ENCODE peak calls at places on chromosomes 5 and 9, in six cellular contexts. X is IMR-90, A is mesenchymal stem cell, I is H1, D is mesendoderm, C is trophoblast cell. Z is an unnamed sample.

GRCh38 chr5:127746756-127747155 is 43.6 kb downstream of the CCDC192 start:
- DNase-seq in X (peak), C (peak), A (peak), D (no peak), I (no peak), Z (no peak)

GRCh38 chr5:172437445-172438303 is 16.7 kb downstream of the SH3PXD2B start:
- DNase-seq in I (no peak), A (peak), X (peak), D (no peak), C (peak), Z (no peak)

GRCh38 chr9:12538842-12539584 is 154.2 kb upstream of the TYRP1 start:
- DNase-seq in I (no peak), X (no peak), C (no peak), A (no peak), D (no peak), Z (no peak)

GRCh38 chr5:40627708-40628107 is 52.0 kb upstream of the PTGER4 start:
- DNase-seq in D (no peak), I (no peak), X (peak), C (no peak), A (peak), Z (no peak)

GRCh38 chr5:96320797-96321196 is 112.3 kb downstream of the PCSK1 start:
- DNase-seq in D (no peak), A (no peak), X (peak), I (no peak), C (no peak), Z (no peak)

GRCh38 chr5:78377056-78377717 is 16.8 kb downstream of the SCAMP1 start:
- DNase-seq in D (no peak), I (no peak), X (peak), A (no peak), C (no peak), Z (no peak)

GRCh38 chr9:76756273-76756650 is 8.0 kb upstream of the PCA3 start:
- DNase-seq in D (peak), A (no peak), X (peak), I (peak), C (peak), Z (peak)

GRCh38 chr5:138663009-138663408 is 87.8 kb upstream of the HSPA9 start:
- DNase-seq in C (no peak), A (no peak), I (no peak), X (no peak), D (no peak), Z (no peak)

GRCh38 chr5:141338538-141339306 is at the start of gene PCDHGA2:
- DNase-seq in D (peak), A (no peak), C (no peak), I (no peak), X (peak), Z (no peak)

GRCh38 chr9:7028591-7028990 is 270.8 kb downstream of the KDM4C start:
- DNase-seq in A (no peak), C (no peak), X (peak), I (no peak), D (no peak), Z (no peak)

GRCh38 chr9:124852121-124852828 is 985 bp upstream of the WDR38 start:
- DNase-seq in A (no peak), C (no peak), D (no peak), I (no peak), X (no peak), Z (no peak)

GRCh38 chr5:7629559-7629958 is 221.4 kb downstream of the CFAP90 start:
- DNase-seq in C (no peak), X (no peak), D (no peak), A (no peak), I (no peak), Z (no peak)

GRCh38 chr9:79173932-79174331 is 397.8 kb upstream of the TLE4 start:
- DNase-seq in X (peak), D (no peak), I (no peak), C (no peak), A (peak), Z (no peak)

GRCh38 chr5:95081500-95082355 is 203.2 kb downstream of the MCTP1 start:
- DNase-seq in C (peak), D (peak), I (no peak), A (peak), X (peak), Z (peak)

GRCh38 chr5:96329886-96330531 is 103.0 kb downstream of the PCSK1 start:
- DNase-seq in A (no peak), D (no peak), C (no peak), X (no peak), I (no peak), Z (no peak)

GRCh38 chr9:117303643-117304230 is 111.1 kb downstream of the ASTN2 start:
- DNase-seq in C (no peak), A (no peak), X (no peak), I (no peak), D (no peak), Z (no peak)

GRCh38 chr5:132237141-132237540 is 9.5 kb upstream of the P4HA2 start:
- DNase-seq in A (peak), D (peak), C (no peak), I (no peak), X (peak), Z (no peak)

GRCh38 chr5:158172005-158172404 is 313.1 kb upstream of the CLINT1 start:
- DNase-seq in C (no peak), I (no peak), D (no peak), X (no peak), A (no peak), Z (no peak)

GRCh38 chr5:168314735-168315411 is 23.4 kb downstream of the WWC1 start:
- DNase-seq in C (peak), X (peak), A (peak), D (peak), I (no peak), Z (no peak)

GRCh38 chr9:81565144-81565543 is 124.2 kb downstream of the TLE1 start:
- DNase-seq in X (no peak), C (no peak), I (no peak), A (no peak), D (no peak), Z (no peak)

GRCh38 chr9:92807757-92808725 is 43.4 kb upstream of the BICD2 start:
- DNase-seq in X (no peak), C (peak), D (no peak), I (no peak), A (no peak), Z (no peak)

DNA sequence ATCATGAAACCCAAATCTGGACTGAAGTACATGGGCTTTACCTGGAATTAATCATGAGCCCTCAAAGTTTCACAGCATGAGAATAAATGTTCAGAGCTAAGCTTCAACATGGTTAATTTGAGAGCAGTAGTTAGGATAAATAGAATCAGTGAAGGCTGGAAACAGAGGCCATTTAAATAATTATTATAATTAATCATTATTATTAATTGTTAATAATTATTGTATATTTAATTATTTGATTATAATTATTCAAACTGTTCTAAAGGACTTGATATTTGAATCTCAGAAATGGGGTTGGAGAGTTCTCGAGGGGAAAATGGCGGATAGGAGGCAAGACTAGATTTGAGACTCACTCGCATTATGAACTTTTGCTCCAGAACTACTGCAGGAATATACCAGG is 119.6 kb upstream of the ITGA1 start:
- DNase-seq in A (no peak), C (no peak), I (no peak), X (no peak), D (no peak), Z (no peak)
- H4K8ac ChIP-seq in A (no peak), C (no peak), I (no peak), X (no peak), D (no peak), Z (no peak)

DNA sequence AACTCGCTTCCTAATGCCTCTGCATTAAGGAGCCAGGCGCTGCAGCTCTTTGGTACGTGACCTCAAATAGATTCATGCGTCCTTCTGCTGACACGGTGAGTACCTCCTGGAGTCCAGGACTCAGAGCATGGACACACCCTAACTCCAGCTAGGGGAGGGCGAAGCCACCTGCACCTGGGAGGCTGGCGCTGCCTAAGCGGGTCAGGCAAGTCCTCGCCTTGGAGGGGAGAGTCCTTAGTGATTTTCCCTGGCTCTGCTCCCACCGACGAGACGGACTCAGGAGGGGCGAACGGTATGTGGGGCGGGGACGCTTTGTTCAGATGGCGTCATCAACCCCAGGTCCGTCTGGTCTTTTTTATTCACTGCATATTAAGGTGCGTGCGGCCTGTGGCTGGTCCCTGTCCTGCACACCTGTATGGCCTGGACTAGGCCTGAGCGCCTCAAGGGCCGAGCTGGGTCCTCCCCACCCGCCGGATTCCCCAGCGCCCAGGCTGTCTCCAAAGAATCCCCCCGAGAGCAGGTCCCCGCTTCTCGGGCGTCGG is 50.3 kb downstream of the NSUN2 start:
- DNase-seq in I (no peak), A (no peak), C (no peak), X (no peak), D (no peak), Z (no peak)
- H3K4me3 ChIP-seq in I (peak), A (peak), C (no peak), X (peak), D (no peak), Z (peak)

DNA sequence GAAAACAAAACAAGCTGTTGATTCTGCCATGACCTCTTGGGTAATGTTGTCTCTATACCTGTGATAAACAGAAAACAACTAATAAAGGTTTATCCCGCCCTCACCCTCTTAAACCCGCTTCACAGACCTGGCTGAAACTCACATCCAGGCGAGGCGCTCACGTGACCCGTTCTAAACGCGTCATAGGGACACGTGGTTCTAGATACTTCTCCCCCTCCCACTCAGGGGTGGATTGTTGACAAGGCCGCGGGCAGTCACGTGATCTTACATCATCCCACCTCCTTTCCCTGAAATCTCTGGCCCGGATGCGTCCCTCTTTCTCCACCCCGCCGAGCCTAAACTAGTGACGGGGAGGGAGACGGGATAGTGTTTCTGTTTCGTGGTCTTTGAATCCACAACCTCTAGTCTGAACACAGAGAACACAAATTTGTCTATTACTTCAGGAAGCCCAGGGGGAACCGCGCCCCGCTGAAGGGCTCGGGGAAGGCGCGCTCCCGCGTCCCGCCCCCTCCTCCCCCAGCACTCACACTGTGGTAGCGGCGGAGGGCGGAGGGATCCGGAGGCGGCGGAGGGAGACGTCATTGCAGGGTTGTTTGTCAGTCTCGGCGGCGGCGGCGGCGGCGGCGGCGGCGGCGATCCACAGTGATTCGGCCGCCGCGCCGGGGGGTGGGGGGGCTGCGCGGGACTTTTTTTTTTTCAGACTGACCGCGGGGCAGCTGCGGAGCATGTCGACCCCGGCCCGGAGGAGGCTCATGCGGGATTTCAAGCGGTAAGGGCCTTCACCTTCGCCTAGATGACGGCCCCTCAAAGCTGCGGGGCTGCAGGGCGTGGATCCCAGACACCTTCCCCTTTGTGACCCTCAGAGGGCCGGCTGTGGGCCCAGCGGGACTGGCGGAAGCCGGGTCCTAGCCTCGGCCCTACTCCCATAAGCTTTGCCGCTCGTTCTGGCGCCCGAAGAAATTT is at the start of gene UBE2B:
- DNase-seq in D (peak), C (peak), A (peak), I (peak), X (peak), Z (peak)
- H4K8ac ChIP-seq in D (peak), C (peak), A (peak), I (peak), X (peak), Z (no peak)

GRCh38 chr9:13958672-13959071 is 355.3 kb downstream of the NFIB start:
- DNase-seq in D (no peak), I (no peak), C (no peak), X (no peak), A (no peak), Z (no peak)

GRCh38 chr9:13952906-13953305 is 361.0 kb downstream of the NFIB start:
- DNase-seq in A (no peak), C (no peak), I (no peak), X (no peak), D (no peak), Z (no peak)

GRCh38 chr9:13960011-13960765 is 353.8 kb downstream of the NFIB start:
- DNase-seq in X (no peak), D (no peak), C (no peak), I (no peak), A (no peak), Z (no peak)

GRCh38 chr9:13957089-13957488 is 356.9 kb downstream of the NFIB start:
- DNase-seq in I (no peak), X (no peak), D (no peak), C (peak), A (no peak), Z (no peak)

GRCh38 chr9:13956107-13956506 is 357.8 kb downstream of the NFIB start:
- DNase-seq in A (peak), D (no peak), I (no peak), X (no peak), C (no peak), Z (no peak)
- H3K4me3 ChIP-seq in A (no peak), D (no peak), I (no peak), X (no peak), C (no peak), Z (no peak)

DNA sequence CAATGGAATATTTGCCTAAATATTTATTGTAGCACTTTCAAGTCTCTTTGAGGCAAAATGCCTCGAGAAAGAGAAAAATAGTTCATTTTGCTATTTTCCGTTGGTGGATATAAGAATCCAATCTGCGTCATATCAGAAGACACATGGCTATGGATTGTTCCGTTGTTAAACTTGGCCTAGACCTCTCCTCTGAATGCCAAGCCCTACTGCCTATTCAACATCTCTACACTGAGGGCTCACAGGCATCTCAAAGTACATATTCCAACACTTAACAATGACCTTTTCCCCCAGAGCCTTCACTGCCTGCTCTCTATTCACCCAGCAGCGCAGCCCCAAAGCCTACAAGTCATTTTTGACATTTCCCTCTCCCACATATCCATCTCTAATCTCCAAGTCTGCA is 350.1 kb downstream of the GLIS3 start:
- DNase-seq in D (no peak), I (no peak), A (no peak), C (no peak), X (no peak), Z (no peak)
- H4K8ac ChIP-seq in D (no peak), I (no peak), A (no peak), C (no peak), X (peak), Z (no peak)